ENCODE peak calls at places on chromosomes 3 and 15, in eight cellular contexts. U, G, Q, B, V, E, R and M are unnamed samples.

GRCh38 chr15:22952826-22953579 is 27.2 kb downstream of the CYFIP1 start:
- DNase-seq in B (no peak), Q (no peak), V (no peak), R (peak; percentile 51), G (no peak), U (no peak), E (no peak), M (no peak)

GRCh38 chr15:99961011-99961441 is 227.8 kb upstream of the LYSMD4 start:
- DNase-seq in V (no peak), R (no peak), B (no peak), G (peak; percentile 46), E (no peak), U (peak; percentile 90), Q (no peak), M (no peak)

GRCh38 chr3:150497956-150498355 is 48.3 kb downstream of the SERP1 start:
- DNase-seq in B (no peak), V (peak; percentile 48), R (no peak), Q (no peak), U (no peak), G (peak; percentile 88), E (no peak), M (no peak)

GRCh38 chr15:73371812-73372211 is 3.1 kb upstream of the HCN4 start:
- DNase-seq in G (no peak), E (no peak), Q (no peak), U (no peak), B (no peak), R (no peak), V (no peak), M (no peak)

GRCh38 chr3:42704136-42704841 is 1.7 kb upstream of the HHATL start:
- DNase-seq in R (peak; percentile 7), Q (peak; percentile 10), V (no peak), E (no peak), B (no peak), G (no peak), U (no peak), M (no peak)

GRCh38 chr15:92925409-92925808 is 25.3 kb downstream of the CHD2 start:
- DNase-seq in Q (no peak), R (no peak), U (no peak), E (no peak), V (no peak), G (no peak), B (no peak), M (no peak)

GRCh38 chr3:126621627-126622345 is 33.1 kb downstream of the TXNRD3 start:
- DNase-seq in B (no peak), Q (no peak), E (no peak), V (peak; percentile 23), G (peak; percentile 38), U (no peak), R (no peak), M (no peak)

GRCh38 chr15:96325579-96326331 is 4.7 kb upstream of the NR2F2 start:
- DNase-seq in U (no peak), R (no peak), E (no peak), B (no peak), G (peak; percentile 92), Q (no peak), V (peak; percentile 72), M (no peak)

GRCh38 chr3:105014631-105015030 is 352.1 kb upstream of the ALCAM start:
- DNase-seq in V (peak; percentile 15), Q (no peak), G (no peak), B (no peak), E (no peak), R (no peak), U (no peak), M (no peak)

GRCh38 chr3:110027446-110027845 is 690.1 kb upstream of the DPPA4 start:
- DNase-seq in B (no peak), U (no peak), E (no peak), R (no peak), V (peak; percentile 1), Q (no peak), G (peak; percentile 46), M (peak; percentile 4)

GRCh38 chr15:25790003-25790660 is 73.0 kb downstream of the ATP10A start:
- DNase-seq in V (peak; percentile 68), E (peak; percentile 34), G (no peak), R (peak; percentile 49), B (peak; percentile 65), Q (peak; percentile 76), U (peak; percentile 95), M (peak; percentile 49)

GRCh38 chr15:28985691-28986090 is 99.9 kb downstream of the APBA2 start:
- DNase-seq in V (no peak), U (peak; percentile 85), Q (no peak), G (no peak), B (no peak), R (no peak), E (no peak), M (no peak)

GRCh38 chr15:38058596-38059075 is 124.2 kb downstream of the TMCO5A start:
- DNase-seq in Q (no peak), B (no peak), R (no peak), E (no peak), V (no peak), U (no peak), G (no peak), M (no peak)

GRCh38 chr3:43072361-43072760 is 33.5 kb downstream of the POMGNT2 start:
- DNase-seq in G (no peak), E (no peak), R (no peak), U (no peak), B (no peak), Q (no peak), V (no peak), M (no peak)

GRCh38 chr15:85414495-85414894 is 34.1 kb downstream of the AKAP13 start:
- DNase-seq in E (no peak), R (no peak), G (no peak), B (no peak), U (no peak), V (peak; percentile 30), Q (no peak), M (no peak)

GRCh38 chr3:193053031-193053430 is 135.4 kb upstream of the MB21D2 start:
- DNase-seq in E (no peak), Q (no peak), V (no peak), B (no peak), G (no peak), U (no peak), R (no peak), M (no peak)

GRCh38 chr3:187618732-187619131 is 51.5 kb downstream of the SST start:
- DNase-seq in Q (no peak), B (no peak), U (no peak), E (no peak), G (no peak), V (no peak), R (no peak), M (no peak)

GRCh38 chr3:164375538-164375937 is 702.8 kb downstream of the SI start:
- DNase-seq in G (no peak), U (no peak), V (no peak), R (no peak), B (no peak), E (no peak), Q (no peak), M (no peak)

GRCh38 chr3:70889162-70890045 is 577.0 kb upstream of the MDFIC2 start:
- DNase-seq in E (no peak), B (no peak), V (no peak), U (no peak), Q (no peak), R (no peak), G (no peak), M (no peak)

GRCh38 chr15:77251662-77252061 is 168.2 kb downstream of the PEAK1 start:
- DNase-seq in R (no peak), B (no peak), E (no peak), U (no peak), Q (no peak), V (no peak), G (no peak), M (no peak)

GRCh38 chr15:99343836-99344551 is 92.7 kb downstream of the LRRC28 start:
- DNase-seq in V (no peak), E (peak; percentile 18), G (no peak), Q (no peak), B (peak; percentile 25), R (no peak), U (no peak), M (peak; percentile 37)

GRCh38 chr3:151580592-151580991 is 119.7 kb upstream of the IGSF10 start:
- DNase-seq in B (no peak), R (no peak), Q (no peak), G (no peak), E (no peak), V (peak; percentile 85), U (no peak), M (no peak)

GRCh38 chr3:13080591-13080990 is 7.4 kb upstream of the IQSEC1 start:
- DNase-seq in V (no peak), R (no peak), Q (peak; percentile 86), B (peak; percentile 73), E (no peak), U (no peak), G (no peak), M (peak; percentile 65)

GRCh38 chr15:40929730-40930429 is 740 bp downstream of the DLL4 start:
- DNase-seq in B (peak; percentile 53), U (no peak), V (peak; percentile 42), E (no peak), R (no peak), G (no peak), Q (peak; percentile 43), M (peak; percentile 62)

GRCh38 chr15:65875458-65875857 is 6.2 kb downstream of the RAB11A start:
- DNase-seq in Q (no peak), V (no peak), R (no peak), E (no peak), U (no peak), B (no peak), G (no peak), M (no peak)

GRCh38 chr3:134314588-134315285 is 59.5 kb downstream of the AMOTL2 start:
- DNase-seq in G (peak; percentile 35), U (no peak), V (no peak), Q (no peak), B (no peak), E (no peak), R (no peak), M (no peak)
- H3K4me1 ChIP-seq in G (peaks cover 88% of the 10 kb centered on the region), U (peaks cover 76% of the 10 kb centered on the region), V (peaks cover 86% of the 10 kb centered on the region), Q (peaks cover 85% of the 10 kb centered on the region), B (peaks cover 46% of the 10 kb centered on the region), E (no peaks in the 10 kb centered on the region), R (peaks cover 25% of the 10 kb centered on the region), M (peaks cover 42% of the 10 kb centered on the region)

GRCh38 chr3:4746241-4746958 is 232.8 kb upstream of the BHLHE40 start:
- DNase-seq in Q (no peak), E (no peak), V (peak; percentile 23), G (no peak), B (no peak), U (no peak), R (no peak), M (peak; percentile 35)
- H3K4me1 ChIP-seq in Q (peaks cover 53% of the 10 kb centered on the region), E (no peaks in the 10 kb centered on the region), V (peaks cover 63% of the 10 kb centered on the region), G (peaks cover 39% of the 10 kb centered on the region), B (peaks cover 37% of the 10 kb centered on the region), U (peaks cover 61% of the 10 kb centered on the region), R (peaks cover 25% of the 10 kb centered on the region), M (peaks cover 51% of the 10 kb centered on the region)

GRCh38 chr3:58197588-58197987 is 13.2 kb downstream of the DNASE1L3 start:
- DNase-seq in E (no peak), V (no peak), R (no peak), Q (no peak), G (no peak), U (no peak), B (no peak), M (no peak)
- H3K4me1 ChIP-seq in E (peaks cover 26% of the 10 kb centered on the region), V (peaks cover 8% of the 10 kb centered on the region), R (peaks cover 4% of the 10 kb centered on the region), Q (peaks cover 18% of the 10 kb centered on the region), G (no peaks in the 10 kb centered on the region), U (no peaks in the 10 kb centered on the region), B (no peaks in the 10 kb centered on the region), M (peaks cover 41% of the 10 kb centered on the region)

DNA sequence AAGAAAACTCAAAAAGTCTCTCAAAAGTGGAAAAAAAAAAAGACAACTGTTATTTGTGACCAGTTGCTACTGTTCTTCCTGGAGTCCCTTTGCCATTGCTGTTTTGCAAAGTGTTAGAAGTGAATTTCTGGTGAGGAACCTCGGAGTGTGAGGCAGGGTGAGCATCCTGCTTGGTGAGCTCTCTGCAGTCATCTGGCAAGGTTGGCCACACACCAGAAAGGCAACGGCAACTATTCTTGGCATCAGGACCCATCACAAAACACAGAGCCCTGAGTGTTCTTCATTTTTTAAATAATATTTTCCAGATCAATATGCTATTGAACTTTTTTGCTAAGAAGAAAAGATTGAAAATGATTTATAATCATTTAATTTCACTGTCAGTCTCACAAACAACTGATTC is 60.7 kb downstream of the CGNL1 start:
- DNase-seq in U (no peak), V (no peak), E (no peak), B (no peak), Q (no peak), G (no peak), R (no peak), M (no peak)
- H3K4me1 ChIP-seq in U (no peaks in the 10 kb centered on the region), V (peaks cover 42% of the 10 kb centered on the region), E (no peaks in the 10 kb centered on the region), B (no peaks in the 10 kb centered on the region), Q (peaks cover 5% of the 10 kb centered on the region), G (no peaks in the 10 kb centered on the region), R (peaks cover 5% of the 10 kb centered on the region), M (peaks cover 23% of the 10 kb centered on the region)